ENCODE peak calls at places on chromosomes 13 and 19, in ten cellular contexts. M is Calu3; Q is retina; B is heart right ventricle; Y is stimulated activated CD4-positive, alpha-beta T cell treated with anti-CD3 and anti-CD28 coated beads, Interleukin-4, amount 100 ng/mL, for 4 hours; P is activated CD8-positive, alpha-beta memory T cell treated with anti-CD3 and anti-CD28 coated beads for 1 hour; J is NCI-H2029; X is lower leg skin; F is M059J; R is ascending aorta. N is an unnamed sample.

GRCh38 chr19:14310055-14310454 is 71.2 kb upstream of the ADGRE5 start:
- DNase-seq in X (no peak), F (no peak), P (no peak), Y (no peak), Q (no peak), J (no peak), M (no peak), R (no peak), B (no peak), N (no peak)

GRCh38 chr19:27905074-27905473 is 1307.9 kb downstream of the UQCRFS1 start:
- DNase-seq in Y (no peak), R (no peak), J (no peak), M (no peak), F (no peak), B (no peak), X (no peak), P (no peak), Q (no peak), N (no peak)

GRCh38 chr13:80239571-80240255 is 101.2 kb downstream of the SPRY2 start:
- DNase-seq in P (no peak), Q (no peak), X (no peak), R (no peak), J (no peak), M (no peak), B (no peak), F (no peak), Y (no peak), N (no peak)

GRCh38 chr13:42968906-42969305 is 23.1 kb downstream of the EPSTI1 start:
- DNase-seq in P (no peak), M (peak; percentile 71), B (no peak), R (no peak), Q (no peak), X (peak; percentile 28), Y (no peak), F (no peak), J (no peak), N (no peak)

GRCh38 chr19:6015841-6016545 is 38.1 kb upstream of the RANBP3 start:
- DNase-seq in F (no peak), M (no peak), Q (no peak), Y (no peak), P (no peak), B (no peak), J (no peak), X (no peak), R (no peak), N (no peak)

GRCh38 chr19:5472303-5472702 is 17.1 kb downstream of the ZNRF4 start:
- DNase-seq in Q (no peak), R (no peak), X (peak; percentile 22), Y (no peak), B (no peak), P (no peak), F (no peak), M (no peak), J (no peak), N (no peak)

GRCh38 chr19:1324792-1325567 is 39.3 kb downstream of the EFNA2 start:
- DNase-seq in J (no peak), B (peak; percentile 57), F (peak; percentile 78), M (peak; percentile 29), R (no peak), Q (peak; percentile 91), X (peak; percentile 46), Y (peak; percentile 11), P (no peak), N (no peak)

GRCh38 chr13:77699059-77699680 is 1.7 kb downstream of the SLAIN1 start:
- DNase-seq in Q (no peak), R (no peak), B (no peak), J (no peak), F (no peak), M (no peak), P (no peak), X (no peak), Y (no peak), N (no peak)

GRCh38 chr13:111920306-111920931 is 146.5 kb upstream of the SOX1 start:
- DNase-seq in R (no peak), X (no peak), Q (no peak), Y (no peak), M (no peak), B (no peak), J (no peak), F (no peak), P (no peak), N (peak; percentile 50)

GRCh38 chr13:31377946-31378345 is 178.2 kb downstream of the B3GLCT start:
- DNase-seq in J (no peak), B (no peak), Q (no peak), P (no peak), Y (no peak), R (no peak), M (no peak), X (no peak), F (no peak), N (no peak)

GRCh38 chr13:39612023-39612637 is 9.1 kb upstream of the LHFPL6 start:
- DNase-seq in Y (peak; percentile 31), B (peak; percentile 82), Q (peak; percentile 33), J (peak; percentile 17), X (peak; percentile 85), P (peak; percentile 18), F (peak; percentile 67), M (peak; percentile 57), R (no peak), N (peak; percentile 85)

GRCh38 chr13:43848250-43848649 is 31.3 kb downstream of the CCDC122 start:
- DNase-seq in P (no peak), Q (no peak), B (no peak), J (no peak), F (peak; percentile 45), R (no peak), X (no peak), M (no peak), Y (no peak), N (no peak)

GRCh38 chr13:21069561-21070004 is 8.2 kb upstream of the LATS2 start:
- DNase-seq in Y (no peak), X (no peak), R (no peak), Q (no peak), J (no peak), P (no peak), F (peak; percentile 92), B (no peak), M (no peak), N (no peak)

GRCh38 chr19:17997969-17998826 is 9.8 kb upstream of the ARRDC2 start:
- DNase-seq in B (no peak), J (no peak), M (peak; percentile 30), Q (no peak), R (no peak), F (peak; percentile 64), Y (no peak), P (no peak), X (no peak), N (no peak)

GRCh38 chr13:69856331-69856730 is 251.3 kb upstream of the ATXN8OS start:
- DNase-seq in F (no peak), R (no peak), P (no peak), X (no peak), J (no peak), Y (no peak), Q (no peak), B (no peak), M (peak; percentile 3), N (no peak)

GRCh38 chr19:1383014-1383310 is 745 bp upstream of the NDUFS7 start:
- DNase-seq in F (no peak), Q (no peak), M (no peak), B (no peak), J (no peak), R (no peak), P (no peak), Y (no peak), X (no peak), N (no peak)